ENCODE peak calls at places on chromosome 14, in six cellular contexts. L is activated naive CD4-positive, alpha-beta T cell treated with Interleukin-2 at 50 U/mL for 16 hours; R is GM12891; H is stimulated activated CD8-positive, alpha-beta memory T cell treated with anti-CD3 and anti-CD28 coated beads, Interleukin-15, amount 100 ng/mL, for 24 hours; Q is heart left ventricle; I is adrenal gland. Z is an unnamed sample.

GRCh38 chr14:103014466-103015319 is 42.7 kb downstream of the CDC42BPB start:
- DNase-seq in L (no peak), R (no peak), H (no peak), Q (no peak), I (no peak), Z (no peak)

GRCh38 chr14:62745496-62745895 is 299.8 kb downstream of the KCNH5 start:
- DNase-seq in L (no peak), R (no peak), H (no peak), Q (no peak), I (no peak), Z (no peak)

GRCh38 chr14:61063461-61063860 is 82.4 kb downstream of the SLC38A6 start:
- DNase-seq in L (no peak), R (no peak), H (no peak), Q (no peak), I (no peak), Z (no peak)

GRCh38 chr14:24630872-24631477 is 3.0 kb downstream of the GZMB start:
- DNase-seq in L (no peak), R (no peak), H (no peak), Q (no peak), I (no peak), Z (no peak)

GRCh38 chr14:25340882-25341281 is 290.9 kb upstream of the STXBP6 start:
- DNase-seq in L (no peak), R (no peak), H (no peak), Q (no peak), I (no peak), Z (no peak)

GRCh38 chr14:42214981-42215491 is 608.4 kb downstream of the LRFN5 start:
- DNase-seq in L (no peak), R (no peak), H (no peak), Q (no peak), I (no peak), Z (no peak)

GRCh38 chr14:97390031-97390729 is 593.0 kb downstream of the VRK1 start:
- DNase-seq in L (no peak), R (no peak), H (no peak), Q (no peak), I (no peak), Z (no peak)

GRCh38 chr14:104659764-104660523 is 29.5 kb upstream of the INF2 start:
- DNase-seq in L (no peak), R (no peak), H (no peak), Q (no peak), I (no peak), Z (no peak)

GRCh38 chr14:39459795-39460478 is 27.7 kb upstream of the FBXO33 start:
- DNase-seq in L (no peak), R (no peak), H (no peak), Q (no peak), I (no peak), Z (no peak)

GRCh38 chr14:32986791-32987545 is 48.3 kb downstream of the NPAS3 start:
- DNase-seq in L (no peak), R (no peak), H (no peak), Q (no peak), I (no peak), Z (no peak)

GRCh38 chr14:37597538-37598084 is 2.2 kb downstream of the TTC6 start:
- DNase-seq in L (no peak), R (no peak), H (no peak), Q (no peak), I (no peak), Z (no peak)

GRCh38 chr14:69077841-69078240 is 75.1 kb downstream of the DCAF5 start:
- DNase-seq in L (no peak), R (no peak), H (no peak), Q (no peak), I (no peak), Z (no peak)

GRCh38 chr14:65790185-65790815 is 377.8 kb downstream of the FUT8 start:
- DNase-seq in L (no peak), R (no peak), H (no peak), Q (no peak), I (no peak), Z (no peak)